ENCODE peak calls at places on chromosomes 6 and 20, in seven cellular contexts. A is AG04450, J is omental fat pad, E is cardiac fibroblast, I is PC-3, C is GM13977, V is HFFc6. K is an unnamed sample.

GRCh38 chr6:18433059-18433458 is 45.9 kb downstream of the RNF144B start:
- DNase-seq in A (no peak), J (no peak), E (no peak), I (no peak), C (no peak), V (no peak), K (no peak)

GRCh38 chr20:51631011-51631950 is 88.8 kb upstream of the NFATC2 start:
- DNase-seq in A (peak), J (peak), E (peak), I (peak), C (no peak), V (peak), K (no peak)

GRCh38 chr20:60900581-60900980 is 351.5 kb upstream of the CDH4 start:
- DNase-seq in A (no peak), J (no peak), E (no peak), I (no peak), C (no peak), V (no peak), K (no peak)

GRCh38 chr6:138161434-138162103 is at the start of gene ARFGEF3:
- DNase-seq in A (no peak), J (peak), E (peak), I (peak), C (peak), V (no peak), K (peak)

GRCh38 chr6:136920858-136921520 is 1.1 kb upstream of the SLC35D3 start:
- DNase-seq in A (no peak), J (no peak), E (peak), I (no peak), C (peak), V (no peak), K (peak)

GRCh38 chr6:9704989-9705388 is 709.9 kb downstream of the TFAP2A start:
- DNase-seq in A (no peak), J (no peak), E (no peak), I (peak), C (no peak), V (no peak), K (no peak)

GRCh38 chr6:112038268-112038667 is 15.6 kb upstream of the CCN6 start:
- DNase-seq in A (no peak), J (no peak), E (peak), I (no peak), C (no peak), V (no peak), K (no peak)

GRCh38 chr6:17919494-17919893 is 67.9 kb downstream of the KIF13A start:
- DNase-seq in A (no peak), J (no peak), E (no peak), I (no peak), C (no peak), V (no peak), K (no peak)

GRCh38 chr20:59145926-59146800 is 17.5 kb upstream of the ZNF831 start:
- DNase-seq in A (no peak), J (no peak), E (no peak), I (no peak), C (no peak), V (no peak), K (peak)

GRCh38 chr20:42020316-42020715 is 402.1 kb upstream of the CHD6 start:
- DNase-seq in A (no peak), J (no peak), E (no peak), I (no peak), C (no peak), V (no peak), K (no peak)

DNA sequence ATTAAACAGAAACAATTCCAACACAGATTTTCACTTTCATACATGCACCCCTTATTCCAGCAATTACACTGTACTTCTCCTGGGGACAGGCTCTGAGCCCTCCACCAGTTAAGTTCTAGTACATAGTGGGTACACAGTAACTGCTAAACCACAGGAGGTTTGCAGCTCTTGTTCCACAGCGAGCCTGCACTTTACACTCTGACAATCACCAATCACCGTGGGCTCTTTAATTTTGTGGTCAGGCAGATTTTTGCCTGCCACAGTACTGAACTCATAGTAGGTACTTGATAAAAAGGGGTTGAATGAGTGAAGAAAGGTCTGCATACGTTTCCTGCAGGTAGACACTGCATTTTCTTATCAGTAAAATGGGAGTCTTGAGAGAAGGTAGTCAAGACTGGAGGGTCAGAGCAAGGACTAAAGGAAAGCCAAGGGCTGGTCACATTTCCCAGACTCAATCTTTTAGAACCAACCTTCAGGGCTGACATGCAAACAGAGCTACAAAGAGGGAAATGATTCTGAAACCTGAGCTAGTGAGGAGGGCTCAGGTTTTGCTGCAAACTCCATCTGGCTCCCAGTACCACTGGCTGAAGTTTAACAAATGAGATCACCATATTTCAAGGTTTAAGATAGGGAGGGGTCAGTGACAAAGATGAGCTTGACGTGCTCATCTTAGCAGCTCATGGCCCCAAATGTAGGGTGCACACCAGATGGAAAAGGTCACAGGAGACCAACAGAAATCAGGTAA is 404.6 kb downstream of the BTBD9 start:
- DNase-seq in A (no peak), J (no peak), E (no peak), I (no peak), C (peak), V (no peak), K (peak)
- TF ChIP-seq CTCF in A (no peak), J (no peak), E (no peak), I (no peak), C (no peak), V (no peak), K (no peak)

GRCh38 chr6:147468634-147469033 is 39.9 kb upstream of the SAMD5 start:
- DNase-seq in A (no peak), J (no peak), E (no peak), I (no peak), C (no peak), V (no peak), K (no peak)
- TF ChIP-seq CTCF in A (no peak), J (no peak), E (no peak), I (no peak), C (no peak), V (no peak), K (no peak)

DNA sequence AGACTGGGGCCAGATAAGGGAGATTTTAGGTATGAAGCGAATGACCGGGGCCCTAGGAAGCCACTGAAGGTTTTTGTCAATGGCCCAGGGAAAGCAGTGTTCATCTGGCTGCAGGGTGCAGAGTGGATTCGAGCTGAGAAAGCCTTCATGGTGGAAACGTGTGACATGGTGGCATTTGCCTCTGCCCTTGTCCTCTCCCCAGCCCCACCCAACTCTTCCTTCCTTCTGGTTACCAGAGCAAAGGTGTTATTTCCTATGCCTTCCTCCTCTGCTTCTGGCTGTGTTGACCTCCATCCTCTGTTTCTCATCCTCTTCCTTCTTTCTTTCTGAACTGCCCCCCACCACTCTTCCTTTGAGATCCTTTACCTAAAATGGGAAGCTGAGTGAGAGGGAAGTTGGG is 195.1 kb upstream of the SUPT3H start:
- DNase-seq in A (no peak), J (no peak), E (no peak), I (no peak), C (no peak), V (no peak), K (no peak)
- TF ChIP-seq CTCF in A (no peak), J (no peak), E (no peak), I (no peak), C (no peak), V (no peak), K (no peak)

GRCh38 chr6:104700371-104701185 is 159.1 kb downstream of the HACE1 start:
- DNase-seq in A (no peak), J (no peak), E (no peak), I (no peak), C (no peak), V (no peak), K (no peak)
- TF ChIP-seq CTCF in A (no peak), J (no peak), E (no peak), I (no peak), C (no peak), V (no peak), K (no peak)

GRCh38 chr20:33024263-33024601 is 7.2 kb upstream of the BPIFB6 start:
- DNase-seq in A (no peak), J (no peak), E (no peak), I (no peak), C (no peak), V (no peak), K (no peak)

GRCh38 chr20:33024609-33025317 is 6.7 kb upstream of the BPIFB6 start:
- DNase-seq in A (no peak), J (no peak), E (no peak), I (no peak), C (no peak), V (no peak), K (no peak)

GRCh38 chr20:33023439-33024262 is 7.8 kb upstream of the BPIFB6 start:
- DNase-seq in A (no peak), J (no peak), E (no peak), I (no peak), C (no peak), V (no peak), K (no peak)

GRCh38 chr20:33021879-33022732 is 9.3 kb upstream of the BPIFB6 start:
- DNase-seq in A (no peak), J (no peak), E (no peak), I (no peak), C (no peak), V (no peak), K (no peak)

DNA sequence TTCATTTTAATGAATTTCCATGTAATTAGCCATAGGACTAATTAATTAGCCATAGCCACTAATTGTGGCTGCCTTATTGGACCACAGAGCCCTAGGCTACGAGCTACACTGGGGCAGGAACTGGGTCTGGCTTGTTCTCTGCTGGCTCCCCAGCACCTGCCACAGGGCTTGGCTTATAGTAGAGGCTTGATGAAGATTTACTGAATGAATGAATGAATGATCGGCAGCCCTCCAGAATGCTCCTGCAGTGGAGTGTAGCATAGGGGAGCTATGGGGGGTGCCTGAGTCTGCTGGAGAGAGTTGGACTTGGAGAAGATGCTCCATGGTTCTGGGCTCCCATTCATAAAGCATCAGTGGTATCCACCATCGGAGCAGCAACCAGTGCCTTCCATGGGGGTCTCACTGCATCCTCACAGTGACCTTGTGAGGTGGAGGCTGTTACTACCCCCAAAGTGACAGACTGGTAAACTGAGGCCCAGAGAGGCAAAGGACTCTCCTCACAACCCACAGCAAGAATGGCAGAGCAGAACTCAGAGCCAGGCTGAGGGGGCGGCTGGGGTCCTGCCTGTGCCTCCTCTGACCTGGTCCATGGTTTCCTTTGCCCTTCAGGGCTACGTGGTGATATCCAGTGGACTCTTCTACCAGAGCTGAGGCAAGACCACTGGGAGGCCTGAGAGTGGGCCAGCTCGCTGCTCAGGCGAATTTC is 8.6 kb upstream of the BPIFB6 start:
- DNase-seq in A (no peak), J (no peak), E (no peak), I (no peak), C (no peak), V (no peak), K (no peak)
- TF ChIP-seq CTCF in A (no peak), J (no peak), E (no peak), I (no peak), C (no peak), V (no peak), K (no peak)

DNA sequence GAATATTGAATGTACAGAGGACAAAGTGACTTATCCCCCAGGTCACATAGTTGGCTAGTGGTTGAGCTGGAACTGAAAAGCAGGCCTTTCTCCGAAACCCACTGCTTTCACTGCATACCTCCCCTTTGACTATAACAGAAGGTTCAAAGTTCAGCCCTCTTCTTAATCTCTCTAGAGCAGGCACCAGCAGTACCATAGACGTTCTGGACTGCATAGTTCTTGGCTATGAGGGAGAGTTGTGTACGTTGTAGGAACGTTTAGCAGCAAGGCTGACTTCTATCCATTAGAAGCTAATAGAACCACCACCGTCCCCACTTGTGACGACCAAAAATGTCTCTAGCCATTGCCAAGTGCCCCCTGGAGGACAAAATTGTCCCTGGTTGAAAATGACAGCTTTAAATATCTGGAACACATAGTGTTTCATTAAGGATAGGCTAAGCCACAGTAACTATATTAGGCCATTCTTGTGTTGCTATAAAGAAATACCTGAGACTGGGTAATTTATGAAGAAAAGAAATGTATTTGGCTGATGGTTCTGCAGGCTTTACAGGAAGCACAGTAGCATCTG is 123.8 kb upstream of the MTHFD1L start:
- DNase-seq in A (no peak), J (no peak), E (peak), I (peak), C (peak), V (no peak), K (peak)
- TF ChIP-seq CTCF in A (peak), J (no peak), E (peak), I (peak), C (peak), V (peak), K (peak)

GRCh38 chr20:57507477-57507876 is 17.5 kb downstream of the CTCFL start:
- DNase-seq in A (no peak), J (no peak), E (peak), I (peak), C (no peak), V (no peak), K (no peak)

GRCh38 chr20:57508831-57509230 is 16.1 kb downstream of the CTCFL start:
- DNase-seq in A (no peak), J (no peak), E (no peak), I (no peak), C (no peak), V (no peak), K (no peak)

GRCh38 chr20:57508381-57508780 is 16.6 kb downstream of the CTCFL start:
- DNase-seq in A (no peak), J (no peak), E (no peak), I (no peak), C (no peak), V (no peak), K (no peak)

GRCh38 chr20:57512432-57512831 is 12.5 kb downstream of the CTCFL start:
- DNase-seq in A (no peak), J (no peak), E (no peak), I (no peak), C (no peak), V (no peak), K (no peak)

DNA sequence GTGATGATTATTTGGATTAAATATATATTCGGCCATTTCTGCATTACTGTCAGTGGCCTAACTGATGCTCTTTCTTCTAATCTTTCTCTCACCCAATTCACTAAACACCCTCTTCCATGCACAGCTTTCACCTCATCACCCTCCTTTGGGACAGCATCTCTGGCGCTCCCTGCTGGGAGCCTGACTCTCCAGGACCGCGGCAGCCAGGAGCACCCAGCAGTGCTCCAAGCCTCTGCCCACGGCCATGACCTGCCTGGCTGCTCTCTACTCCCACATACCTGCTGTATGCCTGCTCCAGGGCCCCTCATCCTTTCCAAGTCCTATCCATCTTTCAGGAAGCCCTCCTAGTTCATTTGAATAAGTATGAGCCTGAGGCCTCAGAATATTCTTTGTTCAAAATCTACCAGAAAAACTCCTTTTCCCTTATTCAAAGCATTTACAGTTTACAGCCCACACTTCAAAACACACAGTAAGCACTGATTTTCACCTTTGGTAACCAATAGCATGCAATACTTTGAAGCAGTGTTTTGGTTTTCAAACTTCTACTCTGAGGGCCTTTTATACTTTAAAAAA is 15.2 kb downstream of the CTCFL start:
- DNase-seq in A (no peak), J (no peak), E (peak), I (peak), C (no peak), V (no peak), K (peak)
- TF ChIP-seq CTCF in A (peak), J (no peak), E (peak), I (peak), C (peak), V (peak), K (peak)